ENCODE peak calls at places on chromosomes 16 and 17, in six cellular contexts. One of them, this sample, is unnamed.

GRCh38 chr16:13110124-13110796 is 208.9 kb downstream of the SHISA9 start:
- DNase-seq in GM12878: no peak
- DNase-seq in H1: peak
- DNase-seq in K562: no peak
- DNase-seq in HepG2: peak
- DNase-seq in HCT116: no peak
- DNase-seq in this sample: peak

GRCh38 chr17:43534909-43535308 is 11.2 kb downstream of the ETV4 start:
- DNase-seq in HepG2: no peak
- DNase-seq in K562: peak
- DNase-seq in HCT116: no peak
- DNase-seq in GM12878: no peak
- DNase-seq in H1: no peak
- DNase-seq in this sample: no peak

GRCh38 chr16:10558746-10559641 is 21.4 kb downstream of the EMP2 start:
- DNase-seq in K562: no peak
- DNase-seq in GM12878: no peak
- DNase-seq in H1: no peak
- DNase-seq in HCT116: no peak
- DNase-seq in HepG2: no peak
- DNase-seq in this sample: peak

GRCh38 chr17:81251091-81251942 is 12.2 kb downstream of the NDUFAF8 start:
- DNase-seq in HCT116: no peak
- DNase-seq in H1: no peak
- DNase-seq in HepG2: no peak
- DNase-seq in GM12878: no peak
- DNase-seq in K562: no peak
- DNase-seq in this sample: no peak

GRCh38 chr17:3796822-3797170 is 4.2 kb downstream of the ITGAE start:
- DNase-seq in HepG2: no peak
- DNase-seq in HCT116: no peak
- DNase-seq in K562: no peak
- DNase-seq in GM12878: no peak
- DNase-seq in H1: no peak
- DNase-seq in this sample: no peak

GRCh38 chr17:53628011-53628410 is 194.7 kb upstream of the KIF2B start:
- DNase-seq in HepG2: no peak
- DNase-seq in H1: no peak
- DNase-seq in GM12878: no peak
- DNase-seq in K562: no peak
- DNase-seq in HCT116: no peak
- DNase-seq in this sample: no peak

GRCh38 chr17:20256144-20256543 is 211.2 kb downstream of the LGALS9B start:
- DNase-seq in K562: no peak
- DNase-seq in GM12878: no peak
- DNase-seq in HCT116: no peak
- DNase-seq in HepG2: no peak
- DNase-seq in H1: no peak
- DNase-seq in this sample: no peak

GRCh38 chr16:75287708-75288107 is 36.3 kb upstream of the BCAR1 start:
- DNase-seq in GM12878: no peak
- DNase-seq in K562: peak
- DNase-seq in H1: no peak
- DNase-seq in HepG2: no peak
- DNase-seq in HCT116: no peak
- DNase-seq in this sample: no peak

GRCh38 chr16:81796585-81797346 is 17.7 kb downstream of the PLCG2 start:
- DNase-seq in HCT116: no peak
- DNase-seq in H1: no peak
- DNase-seq in HepG2: no peak
- DNase-seq in K562: no peak
- DNase-seq in GM12878: no peak
- DNase-seq in this sample: no peak

GRCh38 chr16:5073279-5073629 is 1.6 kb downstream of the ALG1 start:
- DNase-seq in H1: no peak
- DNase-seq in K562: no peak
- DNase-seq in HCT116: no peak
- DNase-seq in HepG2: no peak
- DNase-seq in GM12878: no peak
- DNase-seq in this sample: no peak

GRCh38 chr17:62955841-62956352 is 10.1 kb upstream of the TANC2 start:
- DNase-seq in K562: no peak
- DNase-seq in GM12878: no peak
- DNase-seq in HCT116: no peak
- DNase-seq in H1: no peak
- DNase-seq in HepG2: no peak
- DNase-seq in this sample: no peak

GRCh38 chr17:1181769-1182137 is 2.0 kb upstream of the ABR start:
- DNase-seq in HCT116: no peak
- DNase-seq in K562: no peak
- DNase-seq in HepG2: no peak
- DNase-seq in GM12878: no peak
- DNase-seq in H1: no peak
- DNase-seq in this sample: no peak

GRCh38 chr16:981695-982151 is at the start of gene SOX8:
- DNase-seq in HepG2: no peak
- DNase-seq in H1: no peak
- DNase-seq in GM12878: no peak
- DNase-seq in K562: no peak
- DNase-seq in HCT116: no peak
- DNase-seq in this sample: no peak

GRCh38 chr17:7882068-7882467 is 6.5 kb upstream of the CHD3 start:
- DNase-seq in HCT116: no peak
- DNase-seq in GM12878: no peak
- DNase-seq in H1: no peak
- DNase-seq in HepG2: no peak
- DNase-seq in K562: no peak
- DNase-seq in this sample: no peak

GRCh38 chr17:19244796-19245195 is 7.6 kb downstream of the EPN2 start:
- DNase-seq in HepG2: no peak
- DNase-seq in GM12878: no peak
- DNase-seq in K562: no peak
- DNase-seq in HCT116: no peak
- DNase-seq in H1: no peak
- DNase-seq in this sample: peak

GRCh38 chr17:79024901-79025737 is 1.1 kb downstream of the C1QTNF1 start:
- DNase-seq in GM12878: no peak
- DNase-seq in HepG2: no peak
- DNase-seq in HCT116: no peak
- DNase-seq in H1: no peak
- DNase-seq in K562: no peak
- DNase-seq in this sample: no peak

GRCh38 chr16:84694980-84695379 is 4.8 kb upstream of the USP10 start:
- DNase-seq in GM12878: no peak
- DNase-seq in K562: no peak
- DNase-seq in H1: no peak
- DNase-seq in HCT116: no peak
- DNase-seq in HepG2: no peak
- DNase-seq in this sample: no peak

GRCh38 chr17:73723317-73723716 is 79.1 kb upstream of the SDK2 start:
- DNase-seq in H1: no peak
- DNase-seq in K562: no peak
- DNase-seq in HepG2: no peak
- DNase-seq in GM12878: no peak
- DNase-seq in HCT116: no peak
- DNase-seq in this sample: no peak

GRCh38 chr17:73720187-73720834 is 76.1 kb upstream of the SDK2 start:
- DNase-seq in GM12878: no peak
- DNase-seq in HCT116: no peak
- DNase-seq in K562: no peak
- DNase-seq in H1: no peak
- DNase-seq in HepG2: peak
- DNase-seq in this sample: no peak

GRCh38 chr17:73724341-73724740 is 80.1 kb upstream of the SDK2 start:
- DNase-seq in HepG2: no peak
- DNase-seq in HCT116: no peak
- DNase-seq in H1: no peak
- DNase-seq in GM12878: no peak
- DNase-seq in K562: no peak
- DNase-seq in this sample: no peak

GRCh38 chr17:73719588-73720071 is 75.4 kb upstream of the SDK2 start:
- DNase-seq in HepG2: peak
- DNase-seq in K562: no peak
- DNase-seq in HCT116: no peak
- DNase-seq in GM12878: no peak
- DNase-seq in H1: no peak
- DNase-seq in this sample: no peak

DNA sequence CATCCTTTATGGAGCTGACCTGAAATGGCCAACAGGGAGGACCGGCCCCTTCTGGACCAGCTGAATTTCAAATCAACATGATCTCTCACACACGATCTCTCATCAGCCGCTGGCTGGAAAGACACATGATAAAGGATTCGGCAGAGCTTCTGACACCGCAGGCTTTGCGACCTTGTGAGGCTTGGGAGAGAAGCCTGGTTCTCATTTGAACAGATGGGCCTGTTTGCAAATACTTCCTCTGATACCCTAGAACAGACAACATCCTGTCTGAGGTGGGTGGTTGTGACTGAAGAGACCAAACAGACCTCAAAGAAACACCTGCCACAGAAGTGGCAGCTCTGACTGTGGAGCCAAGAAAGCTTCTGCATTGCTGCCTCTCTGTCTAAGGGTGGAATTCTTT is 77.9 kb upstream of the SDK2 start:
- DNase-seq in K562: no peak
- DNase-seq in HepG2: no peak
- DNase-seq in H1: no peak
- DNase-seq in GM12878: no peak
- DNase-seq in HCT116: no peak
- DNase-seq in this sample: no peak
- TF ChIP-seq JUND in K562: no peak
- TF ChIP-seq JUND in HepG2: no peak
- TF ChIP-seq JUND in H1: no peak
- TF ChIP-seq JUND in GM12878: no peak
- TF ChIP-seq JUND in HCT116: no peak
- TF ChIP-seq JUND in this sample: no peak

GRCh38 chr17:66492500-66493123 is 190.2 kb downstream of the PRKCA start:
- DNase-seq in HepG2: no peak
- DNase-seq in HCT116: no peak
- DNase-seq in K562: no peak
- DNase-seq in GM12878: no peak
- DNase-seq in H1: no peak
- DNase-seq in this sample: no peak

GRCh38 chr17:66492080-66492479 is 189.7 kb downstream of the PRKCA start:
- DNase-seq in GM12878: no peak
- DNase-seq in HCT116: no peak
- DNase-seq in K562: no peak
- DNase-seq in HepG2: no peak
- DNase-seq in H1: no peak
- DNase-seq in this sample: no peak

GRCh38 chr17:66493283-66494019 is 191.0 kb downstream of the PRKCA start:
- DNase-seq in HCT116: no peak
- DNase-seq in K562: no peak
- DNase-seq in GM12878: no peak
- DNase-seq in HepG2: no peak
- DNase-seq in H1: no peak
- DNase-seq in this sample: no peak

GRCh38 chr17:66495035-66495434 is 192.6 kb downstream of the PRKCA start:
- DNase-seq in K562: no peak
- DNase-seq in GM12878: no peak
- DNase-seq in HepG2: no peak
- DNase-seq in HCT116: no peak
- DNase-seq in H1: no peak
- DNase-seq in this sample: no peak

DNA sequence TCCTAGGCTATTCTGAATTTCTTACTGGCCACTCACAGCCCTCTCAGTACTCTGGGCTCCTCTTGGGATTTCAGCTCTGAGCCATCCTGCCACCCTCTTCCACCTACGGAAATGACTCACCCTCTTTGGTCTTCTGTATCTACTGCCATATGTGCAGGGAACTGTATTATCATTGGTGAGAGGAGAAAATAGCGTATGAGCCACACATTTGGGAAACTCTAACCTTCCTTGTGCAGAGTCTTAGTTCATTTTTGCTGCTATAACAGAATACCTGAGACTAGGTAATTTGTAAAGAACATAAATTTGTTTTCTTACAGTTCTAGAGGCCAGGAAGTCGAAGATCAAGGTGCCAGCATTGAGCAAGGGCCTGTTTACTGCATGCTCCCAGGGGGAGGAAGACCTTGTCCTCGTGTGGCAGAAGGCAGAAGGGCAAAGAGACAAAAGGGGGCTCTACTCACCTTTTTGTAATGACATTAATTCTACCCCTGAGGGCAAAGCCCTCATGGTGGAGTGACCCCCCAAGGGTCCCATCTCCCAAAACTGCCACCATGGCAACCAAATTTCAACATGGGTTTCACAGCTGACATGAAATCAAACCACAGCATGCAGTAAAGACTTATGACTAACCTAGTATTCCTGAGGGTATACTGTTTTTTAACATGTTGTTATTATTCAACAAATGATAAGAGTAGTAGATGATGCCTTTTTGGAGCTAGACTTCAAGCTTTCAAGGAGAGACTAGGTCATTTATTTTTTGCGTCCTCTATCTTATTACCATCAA is 191.8 kb downstream of the PRKCA start:
- DNase-seq in HepG2: no peak
- DNase-seq in GM12878: no peak
- DNase-seq in HCT116: peak
- DNase-seq in K562: peak
- DNase-seq in H1: no peak
- DNase-seq in this sample: no peak
- TF ChIP-seq JUND in HepG2: no peak
- TF ChIP-seq JUND in GM12878: no peak
- TF ChIP-seq JUND in HCT116: peak
- TF ChIP-seq JUND in K562: peak
- TF ChIP-seq JUND in H1: peak
- TF ChIP-seq JUND in this sample: no peak

GRCh38 chr16:86429663-86430062 is 80.7 kb upstream of the FOXF1 start:
- DNase-seq in GM12878: no peak
- DNase-seq in HepG2: no peak
- DNase-seq in HCT116: no peak
- DNase-seq in K562: no peak
- DNase-seq in H1: no peak
- DNase-seq in this sample: no peak
- TF ChIP-seq JUND in GM12878: no peak
- TF ChIP-seq JUND in HepG2: no peak
- TF ChIP-seq JUND in HCT116: no peak
- TF ChIP-seq JUND in K562: no peak
- TF ChIP-seq JUND in H1: no peak
- TF ChIP-seq JUND in this sample: no peak

GRCh38 chr16:30028438-30029093 is 2.5 kb downstream of the TLCD3B start:
- DNase-seq in H1: no peak
- DNase-seq in K562: peak
- DNase-seq in HCT116: no peak
- DNase-seq in GM12878: no peak
- DNase-seq in HepG2: no peak
- DNase-seq in this sample: peak
- TF ChIP-seq JUND in H1: no peak
- TF ChIP-seq JUND in K562: no peak
- TF ChIP-seq JUND in HCT116: no peak
- TF ChIP-seq JUND in GM12878: no peak
- TF ChIP-seq JUND in HepG2: peak
- TF ChIP-seq JUND in this sample: no peak

DNA sequence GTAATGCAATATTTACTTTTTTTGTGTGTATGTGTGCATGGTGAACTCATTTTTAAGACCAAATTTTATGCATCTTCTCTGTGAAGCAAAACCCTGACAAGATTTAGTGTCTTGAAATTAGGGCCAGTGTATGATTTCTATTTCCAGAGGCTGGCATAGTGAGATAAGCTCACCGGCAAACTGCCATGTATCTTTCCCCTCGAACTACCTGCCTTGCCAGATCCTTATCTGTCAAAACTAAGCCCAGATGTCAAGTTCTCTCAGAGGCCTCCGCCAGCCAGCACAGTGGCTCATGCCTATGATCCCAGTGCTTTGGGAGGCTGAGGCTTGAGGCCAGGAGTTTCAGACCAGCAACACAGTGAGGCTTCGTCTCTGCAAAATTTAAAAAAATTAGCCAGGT is 10.0 kb downstream of the USP32 start:
- DNase-seq in GM12878: no peak
- DNase-seq in K562: no peak
- DNase-seq in HCT116: no peak
- DNase-seq in HepG2: no peak
- DNase-seq in H1: no peak
- DNase-seq in this sample: no peak
- TF ChIP-seq JUND in GM12878: no peak
- TF ChIP-seq JUND in K562: no peak
- TF ChIP-seq JUND in HCT116: no peak
- TF ChIP-seq JUND in HepG2: no peak
- TF ChIP-seq JUND in H1: no peak
- TF ChIP-seq JUND in this sample: no peak

This sample was measured in T47D.